ENCODE peak calls at places on chromosomes 7 and 10, in five cellular contexts. I, N, Y, V and G are unnamed samples.

GRCh38 chr7:158676898-158677297 is 27.7 kb downstream of the NCAPG2 start:
- DNase-seq in I (no peak), N (no peak), Y (no peak), V (no peak), G (no peak)

GRCh38 chr7:80150621-80151273 is 16.1 kb downstream of the GNAI1 start:
- DNase-seq in I (no peak), N (no peak), Y (no peak), V (peak), G (peak)

GRCh38 chr10:15842493-15843169 is 17.7 kb downstream of the MINDY3 start:
- DNase-seq in I (no peak), N (no peak), Y (no peak), V (no peak), G (no peak)

GRCh38 chr7:54632696-54633095 is 90.5 kb downstream of the VSTM2A start:
- DNase-seq in I (no peak), N (no peak), Y (no peak), V (no peak), G (no peak)

GRCh38 chr10:114166053-114166452 is 8.0 kb downstream of the CCDC186 start:
- DNase-seq in I (peak), N (no peak), Y (no peak), V (no peak), G (no peak)

GRCh38 chr7:142645777-142646176 is 103.5 kb upstream of the PRSS1 start:
- DNase-seq in I (no peak), N (no peak), Y (no peak), V (no peak), G (no peak)

GRCh38 chr7:101858437-101859385 is 41.3 kb downstream of the CUX1 start:
- DNase-seq in I (no peak), N (no peak), Y (no peak), V (no peak), G (no peak)

GRCh38 chr10:120978589-120979252 is 127.6 kb downstream of the WDR11 start:
- DNase-seq in I (no peak), N (no peak), Y (no peak), V (no peak), G (no peak)

GRCh38 chr7:141663081-141663510 is 38.9 kb downstream of the DENND11 start:
- DNase-seq in I (no peak), N (peak), Y (no peak), V (peak), G (no peak)

GRCh38 chr10:124875596-124875995 is 66.3 kb upstream of the ZRANB1 start:
- DNase-seq in I (peak), N (no peak), Y (no peak), V (peak), G (peak)

GRCh38 chr10:79079074-79079397 is 10.3 kb downstream of the ZMIZ1 start:
- DNase-seq in I (no peak), N (no peak), Y (no peak), V (no peak), G (no peak)

GRCh38 chr10:79079490-79080355 is 11.0 kb downstream of the ZMIZ1 start:
- DNase-seq in I (peak), N (no peak), Y (no peak), V (no peak), G (no peak)

GRCh38 chr10:79082631-79083581 is 14.1 kb downstream of the ZMIZ1 start:
- DNase-seq in I (no peak), N (no peak), Y (no peak), V (no peak), G (no peak)

GRCh38 chr10:79082035-79082373 is 13.2 kb downstream of the ZMIZ1 start:
- DNase-seq in I (no peak), N (no peak), Y (no peak), V (no peak), G (no peak)

DNA sequence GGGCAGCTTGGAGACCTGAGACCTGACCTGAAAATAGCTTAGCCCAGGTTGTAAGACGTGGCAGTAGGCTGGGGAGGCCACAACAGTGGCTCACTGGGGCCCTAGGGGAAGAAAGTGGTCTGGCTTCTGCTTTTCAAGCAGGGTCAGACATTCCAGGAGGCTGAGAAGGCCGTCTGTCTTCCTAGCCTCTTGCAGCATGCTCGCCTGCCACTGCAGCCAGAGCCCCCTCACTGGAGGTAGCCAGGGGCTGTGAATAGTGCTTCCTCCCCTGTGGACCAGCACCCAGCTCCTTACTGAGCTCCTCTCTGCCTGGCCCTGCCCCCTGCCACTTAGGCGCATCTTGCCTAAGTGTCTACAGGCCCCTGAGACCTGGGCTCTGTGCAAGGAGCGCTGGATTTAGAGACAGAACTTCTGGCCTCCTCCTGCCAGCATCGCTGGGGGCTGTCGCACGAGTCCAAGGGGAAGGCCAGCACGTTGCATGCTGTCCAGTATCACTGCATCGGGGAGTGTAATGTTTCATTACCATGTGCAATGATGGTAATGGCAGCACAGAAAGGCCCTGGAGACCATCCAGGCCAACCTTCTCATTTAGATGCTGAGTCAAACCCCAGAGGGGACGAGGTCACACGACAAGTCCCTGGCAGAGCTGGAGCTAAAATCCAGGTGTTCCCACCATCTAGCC is 12.7 kb downstream of the ZMIZ1 start:
- DNase-seq in I (peak), N (no peak), Y (no peak), V (peak), G (peak)
- TF ChIP-seq CTCF in I (peak), N (no peak), Y (no peak), V (no peak), G (no peak)

GRCh38 chr7:51344406-51344805 is 27.8 kb upstream of the COBL start:
- DNase-seq in I (no peak), N (peak), Y (no peak), V (peak), G (no peak)
- TF ChIP-seq CTCF in I (no peak), N (no peak), Y (no peak), V (no peak), G (no peak)

DNA sequence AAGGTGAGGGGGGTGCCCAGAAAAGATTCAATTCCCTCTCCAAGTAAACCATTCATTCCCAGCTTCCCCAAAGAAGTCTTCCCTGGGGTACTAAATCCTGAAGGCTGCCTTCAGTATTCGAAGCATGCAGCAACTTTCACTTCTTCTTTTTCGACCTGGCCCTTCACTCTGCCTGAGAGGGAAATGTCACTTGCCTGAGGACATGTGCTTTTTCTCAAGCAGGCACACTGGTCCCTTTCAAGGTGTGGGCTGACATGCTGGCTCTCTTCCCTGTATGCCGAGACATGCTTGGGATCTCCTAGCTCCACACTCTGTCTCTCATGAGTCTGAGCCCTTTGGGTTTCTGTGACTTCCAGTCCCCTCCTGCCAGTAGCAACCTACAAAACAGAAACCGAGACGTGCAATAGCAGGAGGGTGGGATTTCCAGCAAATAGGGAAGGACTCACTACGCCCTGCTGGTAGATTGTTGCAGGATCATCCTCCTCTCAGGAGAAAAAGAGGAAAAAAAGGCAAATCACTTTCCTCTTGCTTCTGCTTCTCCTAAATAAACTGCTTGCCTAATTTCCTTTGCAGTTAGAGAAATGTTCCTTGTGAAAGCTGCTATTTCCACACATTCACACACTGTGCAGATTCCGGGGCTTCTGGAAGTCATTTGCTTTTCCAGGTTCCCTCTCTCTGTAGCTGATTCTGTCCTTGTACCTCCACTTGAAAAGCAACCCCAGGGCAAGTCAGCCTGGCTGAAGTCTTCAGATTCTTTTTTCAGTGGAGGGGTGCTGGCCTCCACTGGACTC is 33.4 kb downstream of the FIGNL1 start:
- DNase-seq in I (no peak), N (no peak), Y (no peak), V (no peak), G (no peak)
- TF ChIP-seq CTCF in I (no peak), N (no peak), Y (peak), V (no peak), G (no peak)

GRCh38 chr7:144098776-144099175 is 10.6 kb upstream of the OR2A2 start:
- DNase-seq in I (no peak), N (no peak), Y (no peak), V (no peak), G (no peak)
- TF ChIP-seq CTCF in I (no peak), N (no peak), Y (no peak), V (no peak), G (no peak)

DNA sequence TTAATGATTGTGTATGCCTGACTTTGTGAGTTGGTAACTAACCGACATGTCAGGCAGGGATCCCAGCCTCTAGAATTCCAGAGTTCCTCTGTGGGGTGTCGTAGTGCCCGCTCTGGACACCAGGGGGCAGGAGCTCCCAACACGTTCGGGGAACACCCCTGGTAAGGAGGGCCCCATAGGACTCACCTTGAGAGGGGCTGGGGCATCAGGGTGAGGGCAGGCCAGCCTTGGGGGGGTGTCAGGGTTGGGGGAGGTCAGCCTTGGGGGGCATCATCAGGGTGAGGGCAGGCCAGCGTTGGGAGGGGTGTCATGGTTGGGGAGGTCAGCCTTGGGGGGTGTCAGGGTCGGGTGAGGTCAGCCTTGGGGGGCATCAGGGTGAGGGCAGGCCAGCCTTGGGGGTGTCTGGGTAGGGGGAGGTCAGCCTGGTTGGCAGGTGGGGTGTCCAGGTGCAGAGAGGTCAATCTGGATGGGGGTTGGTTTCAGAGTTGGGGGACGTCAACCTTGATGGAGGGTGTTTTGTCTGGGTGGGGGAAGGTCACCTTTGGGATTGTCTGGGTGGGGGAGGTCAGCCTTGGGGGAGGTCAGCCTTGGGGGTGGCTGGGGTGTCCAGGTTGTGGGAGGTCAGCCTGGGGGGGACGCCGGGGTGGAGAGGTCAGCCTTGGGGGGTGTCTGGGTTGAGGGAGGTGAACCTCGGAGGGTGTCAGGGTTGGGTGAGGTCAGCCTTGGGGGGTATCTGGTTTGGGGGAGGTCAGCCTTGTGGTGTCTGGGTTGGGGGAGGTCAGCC is 45.6 kb upstream of the SUN1 start:
- DNase-seq in I (peak), N (peak), Y (peak), V (peak), G (peak)
- TF ChIP-seq CTCF in I (peak), N (peak), Y (peak), V (peak), G (peak)

DNA sequence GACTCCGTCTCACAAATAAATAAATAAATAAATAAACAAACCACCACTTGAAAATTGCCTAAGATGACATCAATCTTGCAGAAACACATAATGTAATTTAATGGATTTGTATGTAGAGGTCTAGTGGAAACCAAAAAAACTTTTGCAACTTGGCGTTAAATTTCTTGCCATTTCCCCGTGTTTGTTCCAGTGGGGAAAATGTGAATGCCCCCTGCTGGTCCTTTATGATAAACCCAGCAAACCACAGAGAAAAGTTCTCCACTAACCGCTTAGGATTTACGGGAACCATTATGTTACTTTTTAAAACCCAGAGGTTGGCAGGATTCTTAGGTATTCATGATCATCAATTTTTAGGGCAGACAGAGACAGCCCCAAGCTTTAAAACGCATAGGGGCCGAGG is 32.5 kb downstream of the LAMB4 start:
- DNase-seq in I (no peak), N (no peak), Y (no peak), V (no peak), G (no peak)
- TF ChIP-seq CTCF in I (peak), N (no peak), Y (peak), V (peak), G (no peak)

DNA sequence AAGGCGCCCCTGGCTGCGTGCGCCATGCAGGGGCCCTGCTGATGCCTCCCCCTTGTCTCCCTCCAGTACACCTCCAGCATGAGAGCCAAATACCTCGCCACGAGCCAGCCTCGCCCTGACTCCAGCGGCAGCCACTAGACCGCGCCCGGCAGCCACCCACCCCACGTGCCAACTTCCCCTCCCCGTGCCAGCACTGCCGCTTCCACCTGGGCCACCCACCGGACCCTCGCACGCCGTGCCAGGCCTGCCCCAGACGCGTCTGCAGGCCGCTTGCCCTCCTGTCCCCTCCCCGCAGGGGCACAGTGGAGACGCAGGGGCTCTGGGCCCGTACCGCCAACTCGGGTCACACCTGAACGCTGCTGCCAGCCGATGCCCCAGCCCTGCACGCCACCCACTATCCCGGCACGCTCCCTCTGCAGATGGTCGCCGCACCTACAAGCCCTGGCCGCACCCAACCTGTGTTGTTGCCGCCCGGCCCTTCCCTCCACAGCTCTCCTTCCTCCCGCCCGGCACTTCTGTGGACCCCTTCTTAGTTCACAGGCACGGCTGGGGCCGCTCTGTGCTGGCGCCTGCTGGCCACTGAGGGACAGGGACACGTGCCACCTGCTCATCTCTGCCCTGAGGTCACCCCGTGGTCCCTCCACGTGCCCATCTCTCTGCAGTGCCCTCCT is 26.3 kb upstream of the AMZ1 start:
- DNase-seq in I (no peak), N (no peak), Y (peak), V (no peak), G (no peak)
- TF ChIP-seq CTCF in I (no peak), N (no peak), Y (peak), V (no peak), G (no peak)

DNA sequence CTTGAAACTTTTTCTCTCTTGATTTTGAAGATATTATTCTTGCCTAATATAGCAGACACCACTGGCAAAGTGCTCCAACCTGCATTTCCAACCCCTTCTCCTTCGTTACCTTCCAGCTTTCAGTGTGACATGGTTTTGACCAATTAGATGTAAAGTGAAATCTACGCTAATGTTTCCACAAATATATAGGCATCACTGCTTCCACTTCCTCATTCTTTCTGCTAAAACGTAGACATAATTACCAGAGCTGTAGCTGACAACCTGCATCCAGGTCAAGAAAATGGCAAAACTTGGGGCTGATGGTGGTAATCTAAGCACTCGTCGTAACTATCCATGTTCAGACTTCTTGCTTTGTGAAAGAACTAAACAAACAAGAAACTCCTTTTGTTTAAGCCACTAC is 41.8 kb upstream of the COL1A2 start:
- DNase-seq in I (no peak), N (no peak), Y (no peak), V (no peak), G (no peak)
- TF ChIP-seq CTCF in I (no peak), N (no peak), Y (no peak), V (no peak), G (no peak)